ENCODE peak calls at places on chromosome 20, in eight cellular contexts. U is heart left ventricle, X is stomach, W is lower leg skin, C is A549, Z is uterus, I is endothelial cell of umbilical vein, B is ovary. V is an unnamed sample.

GRCh38 chr20:9999660-10000059 is 35.1 kb upstream of the ANKEF1 start:
- DNase-seq in Z (no peak), C (no peak), B (no peak), X (no peak), W (no peak), U (no peak), I (no peak), V (peak)

GRCh38 chr20:8720089-8720488 is 348.8 kb upstream of the PLCB4 start:
- DNase-seq in X (no peak), C (no peak), Z (no peak), W (no peak), U (no peak), I (no peak), B (no peak), V (no peak)

GRCh38 chr20:49935746-49936152 is 448 bp upstream of the RNF114 start:
- DNase-seq in W (no peak), C (no peak), B (no peak), I (no peak), Z (no peak), X (no peak), U (no peak), V (no peak)

GRCh38 chr20:51634257-51634656 is 91.7 kb upstream of the NFATC2 start:
- DNase-seq in W (no peak), Z (no peak), U (no peak), C (no peak), B (no peak), X (no peak), I (no peak), V (no peak)

GRCh38 chr20:10217517-10218410 is 866 bp upstream of the SNAP25 start:
- DNase-seq in B (peak), C (peak), X (no peak), W (no peak), Z (peak), I (peak), U (no peak), V (peak)

GRCh38 chr20:8187740-8188139 is 55.7 kb downstream of the PLCB1 start:
- DNase-seq in C (no peak), Z (no peak), W (no peak), B (no peak), U (no peak), I (no peak), X (no peak), V (no peak)

GRCh38 chr20:62063601-62063980 is 2.1 kb downstream of the TAF4 start:
- DNase-seq in Z (no peak), X (no peak), U (no peak), B (no peak), I (no peak), C (no peak), W (no peak), V (no peak)

GRCh38 chr20:48544402-48545333 is 283.1 kb downstream of the PREX1 start:
- DNase-seq in X (no peak), W (no peak), U (no peak), I (no peak), B (no peak), C (no peak), Z (no peak), V (no peak)

GRCh38 chr20:42981258-42981657 is 208.4 kb downstream of the PTPRT start:
- DNase-seq in I (no peak), C (no peak), W (no peak), X (no peak), Z (no peak), B (no peak), U (no peak), V (no peak)

GRCh38 chr20:10178727-10179313 is 39.8 kb upstream of the SNAP25 start:
- DNase-seq in U (no peak), B (no peak), X (no peak), Z (peak), W (no peak), I (no peak), C (no peak), V (no peak)

GRCh38 chr20:59783020-59784010 is 150.1 kb downstream of the SYCP2 start:
- DNase-seq in X (peak), B (no peak), C (peak), Z (peak), U (no peak), I (peak), W (peak), V (peak)

GRCh38 chr20:31851240-31851955 is 6.0 kb upstream of the FOXS1 start:
- DNase-seq in X (no peak), U (no peak), Z (no peak), W (no peak), C (no peak), B (no peak), I (no peak), V (no peak)

GRCh38 chr20:20215976-20216727 is 151.8 kb upstream of the INSM1 start:
- DNase-seq in B (no peak), I (no peak), U (peak), W (no peak), Z (no peak), C (no peak), X (no peak), V (no peak)

GRCh38 chr20:63357921-63358905 is 2.9 kb downstream of the CHRNA4 start:
- DNase-seq in I (no peak), U (peak), X (peak), W (no peak), Z (no peak), C (no peak), B (no peak), V (no peak)

GRCh38 chr20:24305366-24305765 is 164.1 kb upstream of the SYNDIG1 start:
- DNase-seq in X (no peak), B (no peak), U (no peak), W (no peak), I (no peak), C (no peak), Z (no peak), V (no peak)

GRCh38 chr20:38559764-38560163 is 21.2 kb upstream of the ADIG start:
- DNase-seq in W (no peak), U (no peak), X (no peak), C (no peak), Z (no peak), B (no peak), I (no peak), V (no peak)

GRCh38 chr20:53829706-53830521 is 236.3 kb upstream of the ZNF217 start:
- DNase-seq in B (no peak), C (no peak), I (peak), W (no peak), Z (no peak), U (no peak), X (no peak), V (peak)

GRCh38 chr20:63635431-63636141 is 8.7 kb upstream of the GMEB2 start:
- DNase-seq in B (no peak), X (peak), Z (no peak), U (no peak), I (no peak), C (no peak), W (no peak), V (peak)

GRCh38 chr20:2859330-2860121 is 13.8 kb upstream of the PTPRA start:
- DNase-seq in X (no peak), Z (no peak), I (no peak), C (no peak), W (no peak), U (no peak), B (no peak), V (no peak)

GRCh38 chr20:47355489-47356219 is 845 bp downstream of the ZMYND8 start:
- DNase-seq in C (no peak), I (peak), B (no peak), U (no peak), Z (no peak), W (no peak), X (no peak), V (peak)

GRCh38 chr20:50695144-50695872 is 4.0 kb upstream of the RIPOR3 start:
- DNase-seq in C (no peak), W (no peak), B (no peak), Z (peak), U (no peak), X (no peak), I (no peak), V (no peak)

GRCh38 chr20:40416274-40416673 is 272.8 kb downstream of the MAFB start:
- DNase-seq in U (no peak), X (no peak), W (no peak), Z (no peak), I (no peak), B (no peak), C (no peak), V (no peak)

GRCh38 chr20:62321521-62321948 is 18.7 kb downstream of the ADRM1 start:
- DNase-seq in C (peak), W (no peak), I (no peak), X (no peak), B (no peak), Z (no peak), U (no peak), V (no peak)

GRCh38 chr20:10447028-10447427 is 11.9 kb downstream of the SLX4IP start:
- DNase-seq in U (no peak), W (no peak), C (peak), B (no peak), X (peak), Z (no peak), I (peak), V (peak)

GRCh38 chr20:31570021-31570463 is 35.0 kb upstream of the ID1 start:
- DNase-seq in W (no peak), X (no peak), B (no peak), C (no peak), I (no peak), U (no peak), Z (no peak), V (no peak)

GRCh38 chr20:57483287-57484050 is 41.5 kb downstream of the CTCFL start:
- DNase-seq in B (no peak), X (no peak), W (peak), Z (no peak), U (no peak), I (no peak), C (no peak), V (no peak)

GRCh38 chr20:50534567-50534966 is 24.4 kb downstream of the PTPN1 start:
- DNase-seq in B (no peak), C (no peak), X (no peak), U (no peak), I (no peak), W (no peak), Z (no peak), V (peak)

GRCh38 chr20:54633374-54633773 is 158.0 kb downstream of the DOK5 start:
- DNase-seq in C (no peak), U (no peak), W (no peak), B (no peak), X (no peak), Z (no peak), I (no peak), V (no peak)

GRCh38 chr20:41264819-41265218 is 52.7 kb downstream of the ZHX3 start:
- DNase-seq in I (no peak), X (no peak), B (no peak), W (no peak), C (no peak), U (no peak), Z (no peak), V (no peak)

GRCh38 chr20:33558348-33559144 is 68.7 kb downstream of the CBFA2T2 start:
- DNase-seq in Z (no peak), X (no peak), B (no peak), I (no peak), C (no peak), W (no peak), U (no peak), V (no peak)

GRCh38 chr20:49380245-49380875 is 102.1 kb downstream of the KCNB1 start:
- DNase-seq in X (no peak), I (no peak), B (no peak), C (no peak), W (no peak), Z (no peak), U (no peak), V (no peak)

GRCh38 chr20:29497261-29497671 is 1760.2 kb upstream of the DEFB115 start:
- DNase-seq in C (no peak), W (no peak), Z (no peak), B (no peak), X (no peak), I (no peak), U (peak), V (no peak)

DNA sequence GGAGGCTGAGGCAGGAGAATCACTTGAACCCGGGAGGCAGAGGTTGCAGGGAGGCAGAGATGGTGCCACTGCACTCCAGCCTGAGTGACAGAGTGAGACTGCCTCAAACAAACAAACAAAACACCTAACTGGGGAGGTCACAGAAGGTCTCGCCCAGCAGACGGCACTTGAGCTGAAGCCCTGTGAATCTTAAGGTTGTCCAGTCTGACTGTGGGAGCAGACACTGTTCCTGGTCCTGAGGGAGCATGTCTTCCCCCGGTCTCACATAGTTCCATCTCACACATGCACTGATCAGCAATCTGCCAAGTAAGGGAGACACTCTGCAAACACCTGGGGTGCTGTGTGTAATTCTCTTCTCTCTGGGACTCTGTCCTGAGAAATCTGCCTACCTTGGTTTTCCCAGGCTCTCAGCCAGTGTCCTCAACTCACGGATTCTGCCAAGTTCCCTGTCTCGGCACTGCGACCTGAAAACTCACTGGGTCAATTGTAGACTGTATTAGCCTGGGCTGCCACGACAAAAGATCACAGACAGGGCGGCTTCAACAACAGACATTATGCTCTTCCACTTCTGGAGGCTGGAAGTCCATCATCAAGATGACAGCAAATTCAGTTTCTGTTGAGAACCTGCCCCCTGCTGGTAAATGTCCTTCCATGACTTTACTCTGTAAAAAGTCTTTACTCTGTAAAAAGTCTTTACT is 94.3 kb downstream of the JPH2 start:
- DNase-seq in U (no peak), B (no peak), I (peak), C (no peak), Z (no peak), W (peak), X (no peak), V (peak)
- TF ChIP-seq CTCF in U (peak), B (no peak), I (peak), C (peak), Z (peak), W (no peak), X (no peak), V (peak)

DNA sequence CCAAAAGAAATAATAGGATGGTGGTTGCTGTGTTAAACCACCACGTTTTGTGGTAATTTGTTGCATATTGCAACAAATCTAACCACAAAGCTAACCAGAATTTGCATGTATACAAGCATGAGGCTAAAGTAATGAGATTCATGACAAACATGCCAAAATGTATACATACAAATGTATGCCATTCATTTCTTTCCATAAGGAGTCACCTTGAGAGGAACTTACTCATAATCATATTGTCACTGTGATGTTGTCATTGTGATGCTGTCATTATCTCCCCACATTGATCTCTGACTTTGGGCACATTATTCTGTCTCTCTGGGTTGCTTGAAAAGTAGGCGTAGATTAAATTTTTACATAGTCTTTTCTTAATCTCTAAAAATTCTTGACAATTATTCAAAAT is 886.8 kb upstream of the FLRT3 start:
- DNase-seq in Z (no peak), X (no peak), I (no peak), B (no peak), W (no peak), U (no peak), C (no peak), V (no peak)
- TF ChIP-seq POLR2A in Z (no peak), X (no peak), I (no peak), B (no peak), W (no peak), U (no peak), C (no peak), V (no peak)

GRCh38 chr20:5056801-5057599 is 55.7 kb upstream of the SLC23A2 start:
- DNase-seq in Z (no peak), W (no peak), C (peak), B (no peak), U (peak), I (peak), X (peak), V (peak)
- TF ChIP-seq CTCF in Z (no peak), W (no peak), C (peak), B (no peak), U (peak), I (peak), X (no peak), V (peak)

GRCh38 chr20:37042986-37043972 is 52.5 kb downstream of the RBL1 start:
- DNase-seq in W (no peak), C (no peak), X (no peak), I (no peak), B (no peak), U (no peak), Z (no peak), V (no peak)
- TF ChIP-seq POLR2A in W (no peak), C (no peak), X (no peak), I (no peak), B (no peak), U (no peak), Z (no peak), V (no peak)

V was measured in NB4.